ENCODE peak calls at places on chromosome 14, in six cellular contexts. J is Peyer's patch, T is fibroblast of lung, Y is colonic mucosa, D is neural progenitor cell, S is aorta. V is an unnamed sample.

GRCh38 chr14:23361320-23361719 is 3.7 kb downstream of the EFS start:
- DNase-seq in J (no peak), T (peak), Y (no peak), D (no peak), S (no peak), V (no peak)

GRCh38 chr14:37595809-37596595 is 573 bp downstream of the TTC6 start:
- DNase-seq in J (peak), T (peak), Y (peak), D (peak), S (peak), V (peak)

GRCh38 chr14:25833341-25834121 is 764.3 kb downstream of the NOVA1 start:
- DNase-seq in J (no peak), T (peak), Y (peak), D (peak), S (no peak), V (peak)

GRCh38 chr14:87868920-87869319 is 124.1 kb downstream of the GALC start:
- DNase-seq in J (no peak), T (no peak), Y (no peak), D (no peak), S (no peak), V (no peak)

GRCh38 chr14:58572092-58572853 is 65.5 kb upstream of the DACT1 start:
- DNase-seq in J (no peak), T (peak), Y (no peak), D (peak), S (no peak), V (no peak)

GRCh38 chr14:51677276-51677675 is 25.6 kb downstream of the FRMD6 start:
- DNase-seq in J (no peak), T (peak), Y (no peak), D (no peak), S (no peak), V (no peak)

GRCh38 chr14:21520718-21521117 is 5.4 kb downstream of the SALL2 start:
- DNase-seq in J (no peak), T (no peak), Y (no peak), D (no peak), S (no peak), V (no peak)

GRCh38 chr14:98606041-98606640 is 665.9 kb downstream of the BCL11B start:
- DNase-seq in J (no peak), T (no peak), Y (no peak), D (no peak), S (no peak), V (no peak)

GRCh38 chr14:93010543-93011541 is 87.9 kb downstream of the CHGA start:
- DNase-seq in J (peak), T (no peak), Y (no peak), D (no peak), S (no peak), V (no peak)

GRCh38 chr14:38743941-38744611 is 359.0 kb downstream of the SEC23A start:
- DNase-seq in J (no peak), T (no peak), Y (no peak), D (no peak), S (no peak), V (no peak)

GRCh38 chr14:99410019-99410418 is 70.6 kb downstream of the SETD3 start:
- DNase-seq in J (no peak), T (no peak), Y (no peak), D (no peak), S (no peak), V (no peak)

GRCh38 chr14:41925409-41925808 is 318.7 kb downstream of the LRFN5 start:
- DNase-seq in J (no peak), T (peak), Y (no peak), D (peak), S (no peak), V (no peak)

GRCh38 chr14:104112113-104112505 is 26.3 kb upstream of the KIF26A start:
- DNase-seq in J (no peak), T (no peak), Y (no peak), D (no peak), S (peak), V (peak)

GRCh38 chr14:91660790-91661189 is 71.1 kb downstream of the CATSPERB start:
- DNase-seq in J (no peak), T (no peak), Y (no peak), D (no peak), S (no peak), V (no peak)

GRCh38 chr14:105914738-105915385 is 388.5 kb downstream of the TMEM121 start:
- DNase-seq in J (no peak), T (no peak), Y (no peak), D (no peak), S (peak), V (no peak)

GRCh38 chr14:55592426-55592825 is 12.4 kb downstream of the KTN1 start:
- DNase-seq in J (no peak), T (no peak), Y (no peak), D (no peak), S (no peak), V (no peak)

GRCh38 chr14:100658514-100658886 is 68.2 kb upstream of the DLK1 start:
- DNase-seq in J (no peak), T (no peak), Y (peak), D (peak), S (no peak), V (no peak)

GRCh38 chr14:68476212-68476964 is 316.5 kb downstream of the ZFP36L1 start:
- DNase-seq in J (peak), T (peak), Y (no peak), D (peak), S (no peak), V (no peak)

GRCh38 chr14:105135700-105136395 is 32.7 kb downstream of the JAG2 start:
- DNase-seq in J (peak), T (no peak), Y (no peak), D (no peak), S (peak), V (no peak)

GRCh38 chr14:89502966-89503365 is 85.9 kb upstream of the FOXN3 start:
- DNase-seq in J (no peak), T (no peak), Y (no peak), D (no peak), S (no peak), V (no peak)

GRCh38 chr14:65277027-65277426 is 135.5 kb upstream of the FUT8 start:
- DNase-seq in J (no peak), T (peak), Y (no peak), D (no peak), S (no peak), V (no peak)

GRCh38 chr14:22614240-22614799 is 16.2 kb downstream of the ABHD4 start:
- DNase-seq in J (no peak), T (peak), Y (peak), D (peak), S (no peak), V (no peak)

GRCh38 chr14:100547633-100548294 is 39.5 kb downstream of the BEGAIN start:
- DNase-seq in J (peak), T (peak), Y (peak), D (no peak), S (no peak), V (peak)

GRCh38 chr14:93320489-93320888 is 12.3 kb downstream of the BTBD7 start:
- DNase-seq in J (no peak), T (peak), Y (no peak), D (no peak), S (no peak), V (no peak)

GRCh38 chr14:35121026-35121886 is 534 bp downstream of the PPP2R3C start:
- DNase-seq in J (peak), T (peak), Y (peak), D (no peak), S (no peak), V (no peak)

GRCh38 chr14:35122696-35123387 is 490 bp downstream of the PRORP start:
- DNase-seq in J (no peak), T (peak), Y (no peak), D (no peak), S (no peak), V (no peak)

GRCh38 chr14:35121887-35122695 is at the start of the genes PPP2R3C and PRORP:
- DNase-seq in J (peak), T (peak), Y (peak), D (peak), S (peak), V (peak)

GRCh38 chr14:35124127-35124526 is 1.8 kb downstream of the PRORP start:
- DNase-seq in J (no peak), T (no peak), Y (no peak), D (no peak), S (no peak), V (no peak)

DNA sequence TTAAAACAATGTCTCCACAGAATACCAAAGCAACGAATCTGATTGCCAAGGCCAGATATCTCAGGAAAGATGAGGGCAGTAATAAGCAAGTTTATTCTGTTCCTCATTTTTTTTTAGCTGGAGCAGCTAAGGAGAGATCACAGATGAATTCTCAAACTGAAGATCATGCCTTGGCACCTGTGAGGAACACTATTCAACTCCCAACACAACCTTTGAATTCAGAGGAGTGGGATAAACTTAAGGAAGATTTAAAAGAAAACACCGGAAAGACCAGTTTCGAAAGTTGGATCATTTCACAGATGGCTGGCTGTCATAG is 994 bp downstream of the PRORP start:
- DNase-seq in J (no peak), T (no peak), Y (no peak), D (no peak), S (no peak), V (no peak)
- H3K27ac ChIP-seq in J (peak), T (peak), Y (peak), D (no peak), S (no peak), V (peak)

DNA sequence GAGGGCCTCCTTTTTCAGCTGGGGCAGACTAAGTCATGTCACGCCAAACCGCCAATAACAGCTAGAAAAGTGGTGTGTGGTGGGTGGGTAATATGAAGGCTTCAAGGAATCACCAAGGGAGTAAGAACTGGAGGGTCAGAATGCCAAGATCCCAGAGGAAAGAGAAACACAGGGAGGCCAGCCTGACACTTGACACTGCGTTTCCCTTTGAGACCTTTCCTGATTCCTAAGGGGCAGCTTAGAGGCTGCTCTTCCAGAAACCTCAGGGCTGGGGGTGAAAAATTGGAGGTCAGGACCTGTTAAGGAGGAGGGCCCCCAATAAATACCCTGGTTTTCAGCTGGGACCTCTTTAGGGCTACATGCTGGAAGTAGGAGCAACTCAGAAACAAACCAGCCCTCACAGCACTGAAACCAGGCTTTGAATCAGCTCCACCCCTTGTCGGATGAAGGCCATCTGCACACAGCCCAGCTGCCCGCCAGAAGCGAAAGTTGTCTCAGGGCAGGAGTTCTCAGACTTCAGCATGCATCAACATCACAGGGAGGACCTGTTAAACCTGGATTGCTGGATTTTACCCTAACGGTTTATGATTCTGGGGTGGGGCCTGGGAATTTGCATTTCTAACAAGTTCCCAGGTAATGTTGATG is 11.1 kb downstream of the SYNDIG1L start:
- DNase-seq in J (no peak), T (no peak), Y (no peak), D (no peak), S (no peak), V (no peak)
- H3K27ac ChIP-seq in J (no peak), T (no peak), Y (no peak), D (peak), S (no peak), V (no peak)

DNA sequence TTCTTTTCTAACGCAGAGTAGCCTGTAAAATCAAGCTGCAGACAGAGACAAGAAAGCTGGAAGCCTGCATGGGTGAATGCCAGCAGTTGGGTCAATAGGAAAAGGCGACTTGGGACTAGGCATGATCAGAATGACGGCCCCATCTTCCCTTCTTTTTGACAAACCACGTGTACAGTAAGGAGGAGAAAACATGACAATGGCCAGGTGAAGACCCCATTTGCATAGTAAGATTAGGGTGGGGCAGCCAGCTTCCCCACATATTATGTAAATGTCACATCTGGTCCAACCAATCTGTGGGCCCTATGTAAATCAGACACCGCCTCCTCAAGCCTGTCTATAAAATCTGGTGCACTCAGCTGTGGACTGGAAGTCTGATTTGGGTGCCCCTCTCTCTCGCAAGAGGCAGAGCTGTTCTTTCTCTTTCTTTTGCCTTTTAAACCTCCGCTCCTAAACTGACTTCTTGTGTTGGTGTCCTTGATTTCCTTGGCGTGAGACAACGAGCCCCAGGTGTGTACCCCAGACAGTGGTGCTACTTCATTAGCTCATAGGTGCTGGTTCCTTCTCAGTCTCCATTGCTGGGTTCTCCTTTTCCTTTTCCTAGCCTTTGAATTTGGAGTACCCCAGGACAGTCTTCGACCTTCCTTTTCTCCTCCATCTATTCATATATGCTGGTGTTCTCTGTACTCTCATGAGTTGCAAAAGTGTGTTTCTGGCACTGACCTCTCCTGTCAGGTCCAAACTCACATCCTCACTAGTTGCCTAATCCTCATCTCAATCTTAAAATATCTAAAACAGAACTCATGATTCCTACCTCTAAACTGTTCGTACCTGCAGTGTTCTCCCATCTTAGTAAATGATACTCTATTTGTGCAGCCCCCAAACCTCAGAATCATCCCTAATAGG is 9.4 kb upstream of the DHRS7 start:
- DNase-seq in J (no peak), T (no peak), Y (no peak), D (no peak), S (no peak), V (no peak)
- H3K27ac ChIP-seq in J (no peak), T (no peak), Y (no peak), D (no peak), S (no peak), V (no peak)

GRCh38 chr14:33951183-33951840 is 438 bp upstream of the EGLN3 start:
- DNase-seq in J (no peak), T (no peak), Y (no peak), D (no peak), S (no peak), V (no peak)
- H3K27ac ChIP-seq in J (no peak), T (no peak), Y (no peak), D (no peak), S (no peak), V (peak)

DNA sequence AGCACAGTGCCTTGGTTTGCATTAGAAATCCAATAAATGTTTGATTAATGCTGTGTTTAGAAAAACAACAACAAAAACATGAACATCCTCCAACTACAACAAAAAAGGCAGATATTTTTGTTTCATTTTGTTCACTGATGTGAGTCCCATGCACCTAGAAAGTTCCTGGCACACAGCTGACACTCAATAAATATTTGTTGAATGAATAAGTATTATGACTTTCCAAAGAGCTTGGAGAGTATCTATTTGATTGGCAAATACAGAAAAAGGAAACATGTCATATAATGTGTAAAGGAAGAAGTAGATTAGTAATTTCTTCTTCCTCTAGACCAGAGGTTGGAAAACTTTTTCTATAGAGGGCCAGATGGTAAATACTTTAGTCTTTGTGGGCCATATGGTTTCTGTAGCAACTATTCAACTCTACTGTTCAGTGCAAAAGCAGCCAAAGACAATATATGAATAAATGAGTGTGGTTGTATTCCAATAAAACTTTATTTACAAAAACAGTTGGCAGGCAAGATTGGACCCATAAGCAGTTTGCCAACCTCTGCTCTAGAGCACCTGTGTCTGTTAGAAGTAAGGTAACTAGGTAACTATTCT is 312.3 kb upstream of the DIO2 start:
- DNase-seq in J (no peak), T (peak), Y (no peak), D (no peak), S (no peak), V (no peak)
- H3K27ac ChIP-seq in J (no peak), T (no peak), Y (no peak), D (no peak), S (no peak), V (no peak)